ENCODE peak calls at places on chromosomes 6 and 20, in four cellular contexts. Q is CD4-positive, CD25-positive, alpha-beta regulatory T cell; G is adipocyte; R is HCT116. V is an unnamed sample.

GRCh38 chr20:34708621-34709043 is 4.5 kb downstream of the TP53INP2 start:
- DNase-seq in Q (peak; percentile 65), R (no peak), G (peak; percentile 63), V (peak; percentile 15)

GRCh38 chr20:61274326-61274725 is 22.3 kb downstream of the CDH4 start:
- DNase-seq in G (no peak), R (no peak), Q (no peak), V (no peak)

GRCh38 chr6:21800330-21800729 is 206.8 kb downstream of the SOX4 start:
- DNase-seq in R (no peak), G (no peak), Q (no peak), V (no peak)

GRCh38 chr6:10417681-10418104 is 2.8 kb upstream of the TFAP2A start:
- DNase-seq in Q (no peak), R (no peak), G (no peak), V (no peak)

GRCh38 chr20:25269833-25270170 is 21.9 kb downstream of the PYGB start:
- DNase-seq in G (no peak), R (no peak), Q (no peak), V (no peak)

GRCh38 chr20:33373735-33374605 is 27.3 kb downstream of the CDK5RAP1 start:
- DNase-seq in R (no peak), Q (no peak), G (peak; percentile 44), V (no peak)

GRCh38 chr20:31608256-31608980 is 3.3 kb downstream of the ID1 start:
- DNase-seq in G (peak; percentile 85), Q (no peak), R (peak; percentile 91), V (no peak)

GRCh38 chr20:19652591-19653026 is 105.4 kb upstream of the RIN2 start:
- DNase-seq in Q (no peak), R (no peak), G (no peak), V (no peak)

GRCh38 chr6:48671506-48671905 is 560.5 kb upstream of the PTCHD4 start:
- DNase-seq in Q (no peak), G (no peak), R (no peak), V (no peak)

GRCh38 chr6:139131736-139132285 is 3.1 kb upstream of the HECA start:
- DNase-seq in R (no peak), G (no peak), Q (no peak), V (no peak)

GRCh38 chr6:30029587-30029986 is 31.5 kb upstream of the POLR1H start:
- DNase-seq in Q (no peak), R (no peak), G (no peak), V (no peak)

GRCh38 chr6:130394238-130394637 is 28.4 kb downstream of the TMEM200A start:
- DNase-seq in Q (no peak), G (no peak), R (no peak), V (no peak)

GRCh38 chr20:1872456-1873183 is 22.6 kb upstream of the SIRPA start:
- DNase-seq in R (no peak), G (no peak), Q (no peak), V (no peak)

GRCh38 chr6:32047855-32048766 is 9.9 kb downstream of the CYP21A2 start:
- DNase-seq in Q (peak; percentile 49), G (peak; percentile 77), R (peak; percentile 34), V (peak; percentile 36)

GRCh38 chr6:88349511-88349910 is 183.4 kb upstream of the CNR1 start:
- DNase-seq in Q (no peak), R (no peak), G (peak; percentile 14), V (no peak)

GRCh38 chr6:41072836-41073202 is at the start of gene NFYA:
- DNase-seq in G (no peak), Q (peak; percentile 99), R (no peak), V (peak; percentile 100)

GRCh38 chr20:47642118-47642517 is 140.4 kb downstream of the NCOA3 start:
- DNase-seq in R (no peak), Q (no peak), G (no peak), V (no peak)

GRCh38 chr20:47379433-47380150 is 23.1 kb upstream of the ZMYND8 start:
- DNase-seq in R (no peak), Q (no peak), G (peak; percentile 34), V (no peak)

GRCh38 chr6:109008537-109008950 is 86.1 kb downstream of the SESN1 start:
- DNase-seq in Q (peak; percentile 50), G (peak; percentile 62), R (no peak), V (no peak)

GRCh38 chr20:39004508-39004907 is 42.4 kb downstream of the DHX35 start:
- DNase-seq in G (no peak), R (no peak), Q (peak; percentile 72), V (no peak)

GRCh38 chr6:31265926-31266325 is 6.0 kb downstream of the HLA-C start:
- DNase-seq in Q (no peak), R (no peak), G (no peak), V (no peak)

GRCh38 chr6:89295981-89296380 is 19.1 kb downstream of the GABRR2 start:
- DNase-seq in Q (no peak), R (no peak), G (no peak), V (no peak)

GRCh38 chr20:7520361-7520760 is 419.9 kb downstream of the HAO1 start:
- DNase-seq in Q (no peak), R (no peak), G (no peak), V (no peak)

GRCh38 chr6:114735118-114735730 is 392.4 kb upstream of the HS3ST5 start:
- DNase-seq in G (peak; percentile 59), R (no peak), Q (no peak), V (no peak)

GRCh38 chr20:47814632-47815415 is 29.5 kb upstream of the SULF2 start:
- DNase-seq in G (no peak), R (no peak), Q (no peak), V (no peak)

GRCh38 chr20:43910564-43910963 is 4.1 kb upstream of the TOX2 start:
- DNase-seq in R (no peak), G (no peak), Q (no peak), V (no peak)

GRCh38 chr6:24329451-24329850 is 28.4 kb downstream of the DCDC2 start:
- DNase-seq in R (no peak), G (no peak), Q (no peak), V (no peak)

GRCh38 chr20:58131581-58132142 is 96.8 kb downstream of the ANKRD60 start:
- DNase-seq in Q (no peak), G (peak; percentile 84), R (peak; percentile 27), V (no peak)

GRCh38 chr20:44142416-44142815 is 44.6 kb downstream of the JPH2 start:
- DNase-seq in Q (no peak), R (no peak), G (peak; percentile 72), V (no peak)

GRCh38 chr6:27582928-27583725 is 110.2 kb upstream of the ZNF184 start:
- DNase-seq in R (no peak), G (peak; percentile 55), Q (peak; percentile 50), V (no peak)

GRCh38 chr6:22980446-22980845 is 411.1 kb downstream of the HDGFL1 start:
- DNase-seq in R (no peak), Q (no peak), G (no peak), V (no peak)

GRCh38 chr6:133977983-133978895 is 25.2 kb downstream of the TBPL1 start:
- DNase-seq in Q (no peak), G (peak; percentile 50), R (no peak), V (no peak)

GRCh38 chr20:2814587-2815051 is at the start of gene C20orf141:
- DNase-seq in Q (no peak), R (no peak), G (peak; percentile 93), V (no peak)

GRCh38 chr6:628772-629171 is 28.1 kb downstream of the HUS1B start:
- DNase-seq in R (no peak), Q (peak; percentile 49), G (no peak), V (no peak)

DNA sequence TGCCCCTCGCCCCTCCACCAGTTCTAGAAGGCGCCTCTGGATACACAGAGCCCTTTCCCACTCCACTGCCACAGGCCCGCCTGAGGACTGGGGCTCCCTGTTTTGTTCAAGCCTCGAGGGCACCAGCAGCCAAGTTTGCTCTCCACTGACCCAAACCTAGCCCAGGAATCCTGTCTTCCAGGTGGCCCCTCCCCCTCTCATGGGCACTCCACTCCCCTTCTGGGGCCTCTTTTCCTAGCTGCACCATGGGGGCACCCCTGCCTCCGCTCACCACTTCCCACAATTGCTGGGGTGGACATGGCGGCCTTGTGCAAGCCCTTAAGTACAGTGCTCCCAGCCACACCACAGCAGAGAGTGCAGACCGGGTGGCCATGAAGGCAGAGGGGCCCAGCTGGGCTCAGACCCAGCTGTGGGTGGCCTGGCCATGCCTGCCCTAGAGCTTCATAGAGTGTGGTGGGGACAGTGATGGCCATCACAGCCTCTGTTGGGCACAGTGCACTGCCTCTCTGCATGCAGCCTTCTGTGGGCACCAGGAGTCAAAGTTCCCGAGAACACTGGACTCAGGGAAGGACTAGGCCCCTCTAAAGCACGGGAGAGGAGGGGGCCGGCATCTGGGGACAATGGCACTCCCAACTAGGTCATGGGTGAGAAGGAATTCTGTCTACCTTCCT is 1.3 kb downstream of the MYL9 start:
- DNase-seq in R (no peak), Q (no peak), G (peak; percentile 7), V (no peak)
- H3K4me3 ChIP-seq in R (no peak overlapping the region), Q (no peak overlapping the region), G (peak overlapping the region; percentile 90), V (no peak overlapping the region)

GRCh38 chr6:34526241-34526972 is 29.7 kb downstream of the SPDEF start:
- DNase-seq in G (no peak), R (no peak), Q (no peak), V (no peak)
- H3K4me3 ChIP-seq in G (peak overlapping the region; percentile 71), R (no peak overlapping the region), Q (peak overlapping the region; percentile 62), V (no peak overlapping the region)

DNA sequence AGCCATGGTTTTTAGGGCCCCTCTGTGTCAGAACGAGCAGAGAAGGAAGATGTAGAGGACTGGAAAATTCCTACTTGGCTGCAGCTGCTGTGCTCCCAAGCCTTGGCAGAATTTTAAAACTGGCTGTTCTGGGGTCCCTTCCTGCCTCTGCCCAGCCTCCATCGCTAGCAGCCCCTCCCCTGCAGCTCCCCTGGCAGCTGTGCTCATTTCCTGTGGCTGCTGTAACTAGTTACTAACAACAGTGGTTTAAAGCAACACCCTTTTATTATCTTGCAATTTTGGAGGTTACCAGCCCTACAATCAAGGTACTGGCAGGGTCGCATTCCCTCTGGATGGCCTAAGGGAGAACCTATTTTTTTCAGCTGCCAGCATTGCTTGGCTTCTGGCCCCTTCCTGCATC is 3.7 kb upstream of the CST11 start:
- DNase-seq in R (no peak), Q (peak; percentile 39), G (no peak), V (no peak)
- H3K4me3 ChIP-seq in R (no peak overlapping the region), Q (peak overlapping the region; percentile 32), G (no peak overlapping the region), V (no peak overlapping the region)

DNA sequence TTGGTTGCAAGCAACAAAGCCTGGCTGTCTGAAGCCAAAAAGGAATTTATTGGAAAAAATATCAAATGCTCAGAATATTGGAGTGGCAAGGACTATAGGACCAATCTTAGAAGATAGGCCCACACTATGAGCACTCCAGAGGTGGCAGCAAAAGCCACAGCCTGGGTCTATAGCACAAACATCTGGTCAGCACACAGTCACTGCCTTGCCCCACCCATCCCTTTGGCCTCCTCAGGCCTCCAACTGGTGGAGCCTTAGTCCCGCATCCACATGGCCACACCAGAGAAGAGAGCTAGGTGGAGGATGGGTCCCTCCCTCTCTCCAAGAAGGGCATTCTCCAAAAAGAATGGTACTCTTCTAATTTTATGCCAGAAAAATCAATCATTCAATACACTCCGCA is 14.0 kb downstream of the NUDT3 start:
- DNase-seq in Q (no peak), G (no peak), R (no peak), V (no peak)
- H3K4me3 ChIP-seq in Q (no peak overlapping the region), G (no peak overlapping the region), R (no peak overlapping the region), V (no peak overlapping the region)